ENCODE peak calls at places on chromosomes 16 and 17, in nine cellular contexts. One of them, this sample, is unnamed.

GRCh38 chr17:2266045-2266864 is 37.3 kb downstream of the SMG6 start:
- DNase-seq in hypothalamus: no peak
- DNase-seq in cardiac fibroblast: no peak
- DNase-seq in kidney epithelial cell: no peak
- DNase-seq in AG04450: no peak
- DNase-seq in activated CD8-positive, alpha-beta T cell treated with anti-CD3 and anti-CD28 coated beads, Interleukin-2, amount 10 ng/mL, durations not matched to agents 7 days and 5 days: peak; percentile 96
- DNase-seq in activated CD4-positive, alpha-beta memory T cell treated with anti-CD3 and anti-CD28 coated beads for 36 hours: peak; percentile 94
- DNase-seq in GDM1: peak; percentile 69
- DNase-seq in central memory CD4-positive, alpha-beta T cell: peak; percentile 91
- DNase-seq in this sample: peak; percentile 94

GRCh38 chr16:28473714-28474265 is 1.7 kb upstream of the NPIPB7 start:
- DNase-seq in kidney epithelial cell: no peak
- DNase-seq in activated CD8-positive, alpha-beta T cell treated with anti-CD3 and anti-CD28 coated beads, Interleukin-2, amount 10 ng/mL, durations not matched to agents 7 days and 5 days: no peak
- DNase-seq in GDM1: no peak
- DNase-seq in cardiac fibroblast: no peak
- DNase-seq in central memory CD4-positive, alpha-beta T cell: no peak
- DNase-seq in activated CD4-positive, alpha-beta memory T cell treated with anti-CD3 and anti-CD28 coated beads for 36 hours: peak; percentile 16
- DNase-seq in AG04450: no peak
- DNase-seq in hypothalamus: no peak
- DNase-seq in this sample: no peak

GRCh38 chr17:41486809-41487530 is 2.7 kb downstream of the KRT36 start:
- DNase-seq in activated CD4-positive, alpha-beta memory T cell treated with anti-CD3 and anti-CD28 coated beads for 36 hours: peak; percentile 60
- DNase-seq in hypothalamus: no peak
- DNase-seq in GDM1: no peak
- DNase-seq in central memory CD4-positive, alpha-beta T cell: no peak
- DNase-seq in AG04450: no peak
- DNase-seq in activated CD8-positive, alpha-beta T cell treated with anti-CD3 and anti-CD28 coated beads, Interleukin-2, amount 10 ng/mL, durations not matched to agents 7 days and 5 days: peak; percentile 49
- DNase-seq in kidney epithelial cell: no peak
- DNase-seq in cardiac fibroblast: no peak
- DNase-seq in this sample: peak; percentile 53

GRCh38 chr16:55605756-55606155 is 39.3 kb downstream of the CAPNS2 start:
- DNase-seq in AG04450: no peak
- DNase-seq in activated CD8-positive, alpha-beta T cell treated with anti-CD3 and anti-CD28 coated beads, Interleukin-2, amount 10 ng/mL, durations not matched to agents 7 days and 5 days: no peak
- DNase-seq in hypothalamus: no peak
- DNase-seq in cardiac fibroblast: peak; percentile 23
- DNase-seq in activated CD4-positive, alpha-beta memory T cell treated with anti-CD3 and anti-CD28 coated beads for 36 hours: no peak
- DNase-seq in central memory CD4-positive, alpha-beta T cell: no peak
- DNase-seq in GDM1: no peak
- DNase-seq in kidney epithelial cell: no peak
- DNase-seq in this sample: no peak

GRCh38 chr16:920722-921121 is 50.1 kb downstream of the LMF1 start:
- DNase-seq in GDM1: no peak
- DNase-seq in central memory CD4-positive, alpha-beta T cell: no peak
- DNase-seq in activated CD4-positive, alpha-beta memory T cell treated with anti-CD3 and anti-CD28 coated beads for 36 hours: no peak
- DNase-seq in activated CD8-positive, alpha-beta T cell treated with anti-CD3 and anti-CD28 coated beads, Interleukin-2, amount 10 ng/mL, durations not matched to agents 7 days and 5 days: no peak
- DNase-seq in kidney epithelial cell: no peak
- DNase-seq in cardiac fibroblast: peak; percentile 23
- DNase-seq in AG04450: no peak
- DNase-seq in hypothalamus: no peak
- DNase-seq in this sample: no peak

GRCh38 chr16:24668481-24669001 is 60.9 kb upstream of the TNRC6A start:
- DNase-seq in GDM1: no peak
- DNase-seq in hypothalamus: no peak
- DNase-seq in kidney epithelial cell: peak; percentile 77
- DNase-seq in cardiac fibroblast: peak; percentile 55
- DNase-seq in central memory CD4-positive, alpha-beta T cell: no peak
- DNase-seq in activated CD8-positive, alpha-beta T cell treated with anti-CD3 and anti-CD28 coated beads, Interleukin-2, amount 10 ng/mL, durations not matched to agents 7 days and 5 days: no peak
- DNase-seq in activated CD4-positive, alpha-beta memory T cell treated with anti-CD3 and anti-CD28 coated beads for 36 hours: peak; percentile 78
- DNase-seq in AG04450: no peak
- DNase-seq in this sample: peak; percentile 83

GRCh38 chr16:5490499-5490898 is 392.9 kb upstream of the EEF2KMT start:
- DNase-seq in central memory CD4-positive, alpha-beta T cell: no peak
- DNase-seq in cardiac fibroblast: no peak
- DNase-seq in GDM1: peak; percentile 5
- DNase-seq in activated CD4-positive, alpha-beta memory T cell treated with anti-CD3 and anti-CD28 coated beads for 36 hours: peak; percentile 31
- DNase-seq in AG04450: no peak
- DNase-seq in kidney epithelial cell: no peak
- DNase-seq in hypothalamus: no peak
- DNase-seq in activated CD8-positive, alpha-beta T cell treated with anti-CD3 and anti-CD28 coated beads, Interleukin-2, amount 10 ng/mL, durations not matched to agents 7 days and 5 days: peak; percentile 35
- DNase-seq in this sample: peak; percentile 38

GRCh38 chr17:8991514-8992285 is 26.2 kb upstream of the PIK3R5 start:
- DNase-seq in central memory CD4-positive, alpha-beta T cell: peak; percentile 54
- DNase-seq in hypothalamus: no peak
- DNase-seq in cardiac fibroblast: peak; percentile 71
- DNase-seq in activated CD4-positive, alpha-beta memory T cell treated with anti-CD3 and anti-CD28 coated beads for 36 hours: peak; percentile 80
- DNase-seq in AG04450: peak; percentile 20
- DNase-seq in GDM1: peak; percentile 54
- DNase-seq in kidney epithelial cell: peak; percentile 7
- DNase-seq in activated CD8-positive, alpha-beta T cell treated with anti-CD3 and anti-CD28 coated beads, Interleukin-2, amount 10 ng/mL, durations not matched to agents 7 days and 5 days: peak; percentile 79
- DNase-seq in this sample: peak; percentile 86

GRCh38 chr16:3149630-3150345 is 15.0 kb downstream of the ZNF213 start:
- DNase-seq in activated CD8-positive, alpha-beta T cell treated with anti-CD3 and anti-CD28 coated beads, Interleukin-2, amount 10 ng/mL, durations not matched to agents 7 days and 5 days: peak; percentile 72
- DNase-seq in kidney epithelial cell: no peak
- DNase-seq in GDM1: peak; percentile 27
- DNase-seq in central memory CD4-positive, alpha-beta T cell: peak; percentile 27
- DNase-seq in cardiac fibroblast: peak; percentile 73
- DNase-seq in activated CD4-positive, alpha-beta memory T cell treated with anti-CD3 and anti-CD28 coated beads for 36 hours: peak; percentile 75
- DNase-seq in hypothalamus: no peak
- DNase-seq in AG04450: no peak
- DNase-seq in this sample: peak; percentile 77

GRCh38 chr17:43702636-43703035 is 40.9 kb upstream of the MEOX1 start:
- DNase-seq in AG04450: no peak
- DNase-seq in activated CD8-positive, alpha-beta T cell treated with anti-CD3 and anti-CD28 coated beads, Interleukin-2, amount 10 ng/mL, durations not matched to agents 7 days and 5 days: no peak
- DNase-seq in cardiac fibroblast: no peak
- DNase-seq in kidney epithelial cell: no peak
- DNase-seq in central memory CD4-positive, alpha-beta T cell: no peak
- DNase-seq in activated CD4-positive, alpha-beta memory T cell treated with anti-CD3 and anti-CD28 coated beads for 36 hours: peak; percentile 35
- DNase-seq in hypothalamus: no peak
- DNase-seq in GDM1: no peak
- DNase-seq in this sample: peak; percentile 18